ENCODE peak calls at places on chromosomes 4 and X, in five cellular contexts. H is tibial artery, G is GF-D8, U is COLO829, L is IMR-90. B is an unnamed sample.

GRCh38 chrX:38861489-38861888 is 60.2 kb downstream of the MID1IP1 start:
- DNase-seq in L (peak), H (no peak), U (no peak), G (no peak), B (no peak)

GRCh38 chr4:114087596-114088230 is 108.3 kb upstream of the ARSJ start:
- DNase-seq in L (peak), U (no peak), G (no peak), H (no peak), B (no peak)

GRCh38 chrX:136456133-136456532 is 31.6 kb upstream of the BRS3 start:
- DNase-seq in U (no peak), H (no peak), G (no peak), L (no peak), B (no peak)

GRCh38 chr4:24655326-24655725 is 71.0 kb upstream of the DHX15 start:
- DNase-seq in H (no peak), G (no peak), L (no peak), U (peak), B (no peak)

GRCh38 chr4:117623321-117623720 is 411.0 kb upstream of the NDST3 start:
- DNase-seq in H (no peak), G (no peak), L (no peak), U (no peak), B (no peak)

GRCh38 chr4:103019319-103020124 is at the start of gene SLC9B1:
- DNase-seq in L (peak), G (peak), U (peak), H (peak), B (peak)

GRCh38 chrX:20361890-20362262 is 95.2 kb upstream of the RPS6KA3 start:
- DNase-seq in U (no peak), H (no peak), L (peak), G (no peak), B (no peak)

GRCh38 chr4:25862411-25863346 is at the start of gene SEL1L3:
- DNase-seq in L (no peak), G (no peak), H (no peak), U (no peak), B (peak)

GRCh38 chr4:43234626-43235025 is 342.1 kb downstream of the GRXCR1 start:
- DNase-seq in H (no peak), U (no peak), G (no peak), L (peak), B (no peak)

GRCh38 chrX:125826080-125826479 is 340.0 kb downstream of the DCAF12L2 start:
- DNase-seq in U (no peak), L (no peak), H (no peak), G (no peak), B (no peak)

GRCh38 chr4:4269856-4270255 is 20.1 kb downstream of the LYAR start:
- DNase-seq in L (no peak), G (no peak), U (no peak), H (no peak), B (no peak)